ENCODE peak calls at places on chromosomes 7 and 10, in ten cellular contexts. J is HCT116, R is sigmoid colon, Y is body of pancreas, H is uterus, V is heart left ventricle, A is A549, Q is esophagus muscularis mucosa, Z is tibial nerve, I is lower leg skin. O is an unnamed sample.

GRCh38 chr10:108544500-108545120 is 1378.7 kb downstream of the XPNPEP1 start:
- DNase-seq in J (no peak), R (peak), Y (peak), H (no peak), V (peak), A (peak), Q (no peak), Z (peak), I (peak), O (peak)

GRCh38 chr7:17948503-17949238 is 8.4 kb upstream of the SNX13 start:
- DNase-seq in J (no peak), R (no peak), Y (no peak), H (no peak), V (no peak), A (no peak), Q (no peak), Z (no peak), I (no peak), O (peak)

GRCh38 chr10:129568562-129569344 is 101.7 kb downstream of the MGMT start:
- DNase-seq in J (no peak), R (no peak), Y (no peak), H (no peak), V (no peak), A (no peak), Q (no peak), Z (no peak), I (no peak), O (no peak)

GRCh38 chr7:137579913-137580640 is 236.5 kb upstream of the PTN start:
- DNase-seq in J (no peak), R (no peak), Y (no peak), H (no peak), V (no peak), A (no peak), Q (no peak), Z (no peak), I (no peak), O (no peak)

GRCh38 chr10:36534471-36535002 is 590.9 kb upstream of the ANKRD30A start:
- DNase-seq in J (no peak), R (no peak), Y (no peak), H (no peak), V (no peak), A (peak), Q (no peak), Z (no peak), I (no peak), O (peak)

GRCh38 chr7:30988346-30989005 is 24.7 kb downstream of the GHRHR start:
- DNase-seq in J (no peak), R (peak), Y (peak), H (no peak), V (peak), A (peak), Q (no peak), Z (no peak), I (no peak), O (peak)

GRCh38 chr10:4316166-4316810 is 509.7 kb upstream of the AKR1E2 start:
- DNase-seq in J (no peak), R (peak), Y (no peak), H (no peak), V (peak), A (no peak), Q (no peak), Z (peak), I (peak), O (no peak)

GRCh38 chr10:48606530-48607355 is 1.9 kb upstream of the ARHGAP22 start:
- DNase-seq in J (no peak), R (peak), Y (peak), H (no peak), V (peak), A (peak), Q (peak), Z (no peak), I (peak), O (peak)

GRCh38 chr10:133254421-133255120 is 16.9 kb downstream of the VENTX start:
- DNase-seq in J (no peak), R (no peak), Y (no peak), H (no peak), V (no peak), A (no peak), Q (no peak), Z (no peak), I (no peak), O (no peak)

GRCh38 chr7:114842551-114843065 is 79.3 kb upstream of the MDFIC start:
- DNase-seq in J (no peak), R (no peak), Y (no peak), H (no peak), V (no peak), A (no peak), Q (no peak), Z (no peak), I (no peak), O (no peak)

GRCh38 chr10:48541144-48541795 is 63.6 kb downstream of the ARHGAP22 start:
- DNase-seq in J (no peak), R (no peak), Y (no peak), H (no peak), V (no peak), A (no peak), Q (no peak), Z (no peak), I (no peak), O (no peak)

GRCh38 chr10:13615650-13616049 is 28.9 kb downstream of the PRPF18 start:
- DNase-seq in J (no peak), R (no peak), Y (no peak), H (no peak), V (no peak), A (no peak), Q (no peak), Z (no peak), I (no peak), O (no peak)

GRCh38 chr7:22781230-22781711 is 41.4 kb downstream of the TOMM7 start:
- DNase-seq in J (no peak), R (no peak), Y (no peak), H (peak), V (no peak), A (no peak), Q (no peak), Z (no peak), I (no peak), O (no peak)

GRCh38 chr10:69636626-69637550 is 6.8 kb downstream of the FAM241B start:
- DNase-seq in J (peak), R (no peak), Y (peak), H (no peak), V (no peak), A (peak), Q (no peak), Z (no peak), I (no peak), O (peak)

GRCh38 chr7:42292991-42293521 is 56.0 kb upstream of the GLI3 start:
- DNase-seq in J (no peak), R (no peak), Y (peak), H (no peak), V (no peak), A (no peak), Q (no peak), Z (no peak), I (peak), O (no peak)

GRCh38 chr7:81767883-81768282 is 2.0 kb downstream of the HGF start:
- DNase-seq in J (no peak), R (no peak), Y (no peak), H (no peak), V (peak), A (no peak), Q (no peak), Z (no peak), I (no peak), O (no peak)

GRCh38 chr7:158239290-158239981 is 348.2 kb downstream of the PTPRN2 start:
- DNase-seq in J (no peak), R (no peak), Y (no peak), H (no peak), V (peak), A (no peak), Q (peak), Z (no peak), I (no peak), O (no peak)

GRCh38 chr7:69365588-69366241 is 232.6 kb upstream of the AUTS2 start:
- DNase-seq in J (no peak), R (no peak), Y (no peak), H (no peak), V (no peak), A (peak), Q (no peak), Z (no peak), I (no peak), O (no peak)

GRCh38 chr7:39672176-39672575 is 48.8 kb downstream of the RALA start:
- DNase-seq in J (no peak), R (no peak), Y (no peak), H (no peak), V (no peak), A (no peak), Q (no peak), Z (no peak), I (no peak), O (no peak)

GRCh38 chr7:47285860-47286491 is 295.9 kb downstream of the TNS3 start:
- DNase-seq in J (no peak), R (peak), Y (no peak), H (no peak), V (no peak), A (no peak), Q (peak), Z (no peak), I (no peak), O (no peak)

GRCh38 chr10:91010952-91011351 is 90.1 kb upstream of the ANKRD1 start:
- DNase-seq in J (no peak), R (no peak), Y (no peak), H (no peak), V (no peak), A (no peak), Q (no peak), Z (no peak), I (no peak), O (no peak)

GRCh38 chr7:2838451-2838850 is 5.7 kb downstream of the GNA12 start:
- DNase-seq in J (no peak), R (no peak), Y (no peak), H (no peak), V (no peak), A (no peak), Q (no peak), Z (no peak), I (no peak), O (no peak)

GRCh38 chr10:12622016-12622415 is 272.7 kb downstream of the CAMK1D start:
- DNase-seq in J (no peak), R (no peak), Y (no peak), H (no peak), V (no peak), A (no peak), Q (no peak), Z (no peak), I (no peak), O (no peak)

GRCh38 chr7:137816696-137817320 is 30.0 kb downstream of the DGKI start:
- DNase-seq in J (no peak), R (no peak), Y (no peak), H (no peak), V (no peak), A (peak), Q (no peak), Z (no peak), I (no peak), O (peak)

GRCh38 chr10:131591936-131592335 is 280.4 kb upstream of the TCERG1L start:
- DNase-seq in J (no peak), R (no peak), Y (no peak), H (no peak), V (no peak), A (no peak), Q (no peak), Z (no peak), I (no peak), O (peak)

GRCh38 chr10:61588770-61589211 is 73.9 kb upstream of the CABCOCO1 start:
- DNase-seq in J (no peak), R (no peak), Y (no peak), H (no peak), V (no peak), A (peak), Q (no peak), Z (no peak), I (no peak), O (no peak)

GRCh38 chr7:31126976-31127375 is 74.9 kb downstream of the ADCYAP1R1 start:
- DNase-seq in J (no peak), R (no peak), Y (no peak), H (no peak), V (no peak), A (no peak), Q (no peak), Z (no peak), I (no peak), O (peak)

GRCh38 chr7:68706291-68706690 is 892.0 kb upstream of the AUTS2 start:
- DNase-seq in J (no peak), R (no peak), Y (no peak), H (no peak), V (no peak), A (peak), Q (no peak), Z (no peak), I (no peak), O (peak)

GRCh38 chr7:117134885-117135552 is 181.7 kb downstream of the ST7 start:
- DNase-seq in J (no peak), R (no peak), Y (no peak), H (no peak), V (no peak), A (no peak), Q (no peak), Z (no peak), I (no peak), O (peak)

GRCh38 chr7:157726764-157727163 is 390.0 kb downstream of the DNAJB6 start:
- DNase-seq in J (no peak), R (no peak), Y (no peak), H (no peak), V (no peak), A (no peak), Q (no peak), Z (no peak), I (no peak), O (no peak)

GRCh38 chr7:156753630-156754029 is 113.1 kb downstream of the RNF32 start:
- DNase-seq in J (no peak), R (no peak), Y (no peak), H (no peak), V (no peak), A (no peak), Q (no peak), Z (no peak), I (no peak), O (no peak)

GRCh38 chr7:50356212-50356944 is 51.9 kb downstream of the IKZF1 start:
- DNase-seq in J (no peak), R (peak), Y (peak), H (no peak), V (peak), A (no peak), Q (no peak), Z (no peak), I (peak), O (peak)

GRCh38 chr7:130890176-130891020 is 156.4 kb upstream of the KLF14 start:
- DNase-seq in J (no peak), R (no peak), Y (no peak), H (no peak), V (no peak), A (no peak), Q (no peak), Z (no peak), I (no peak), O (no peak)

GRCh38 chr10:22690614-22691431 is 23.6 kb downstream of the PIP4K2A start:
- DNase-seq in J (no peak), R (no peak), Y (no peak), H (no peak), V (no peak), A (no peak), Q (no peak), Z (no peak), I (no peak), O (peak)

GRCh38 chr10:60704480-60704879 is 73.8 kb upstream of the CDK1 start:
- DNase-seq in J (peak), R (no peak), Y (no peak), H (no peak), V (no peak), A (peak), Q (no peak), Z (no peak), I (no peak), O (no peak)

GRCh38 chr7:87517136-87517805 is 41.8 kb upstream of the ABCB4 start:
- DNase-seq in J (no peak), R (no peak), Y (no peak), H (no peak), V (no peak), A (no peak), Q (no peak), Z (no peak), I (no peak), O (peak)

DNA sequence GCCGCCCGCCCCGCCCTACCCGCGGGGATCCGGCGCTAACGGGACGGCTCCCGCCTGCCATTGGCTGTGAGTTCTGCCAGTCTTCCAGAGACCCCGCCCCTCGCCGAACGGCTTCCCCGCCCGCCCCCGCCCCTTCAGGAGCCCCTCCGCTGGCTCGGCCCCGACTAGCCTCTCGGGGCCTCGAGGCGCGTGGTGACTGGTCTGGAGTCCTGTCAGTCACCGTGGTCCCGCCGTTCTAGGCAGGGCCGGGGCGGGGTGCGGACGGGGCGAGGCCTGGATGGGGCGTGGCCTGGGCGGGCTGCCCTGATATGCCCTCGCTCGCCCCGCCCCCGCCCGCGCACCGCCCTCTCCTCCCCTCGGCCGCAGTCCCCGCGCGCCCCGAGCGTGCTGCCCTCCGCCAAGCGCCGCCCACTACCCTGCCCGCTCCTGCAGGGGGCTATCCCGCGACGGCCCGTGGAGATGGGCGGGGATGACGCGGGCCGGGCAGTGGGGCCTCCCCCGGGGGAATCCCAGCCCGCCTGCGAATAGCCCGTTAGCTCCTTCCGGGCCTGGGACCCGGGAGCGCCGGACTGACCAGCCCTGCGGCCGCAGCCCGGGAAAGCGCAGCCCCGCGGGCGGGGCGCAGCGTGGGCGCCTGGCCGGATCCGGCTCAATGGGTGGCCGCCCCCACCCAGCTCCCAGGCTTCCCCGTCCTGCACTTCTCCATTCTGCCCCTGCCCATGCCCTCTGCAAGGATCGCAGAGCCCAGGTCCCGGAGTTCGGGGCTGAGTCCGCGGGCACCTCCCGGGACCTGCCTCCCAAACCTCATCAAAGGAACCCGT is 444 bp upstream of the HIP1 start:
- DNase-seq in J (peak), R (peak), Y (peak), H (peak), V (peak), A (peak), Q (peak), Z (peak), I (peak), O (peak)
- TF ChIP-seq POLR2A in J (no peak), R (peak), Y (peak), H (peak), V (no peak), A (peak), Q (no peak), Z (peak), I (no peak), O (peak)

DNA sequence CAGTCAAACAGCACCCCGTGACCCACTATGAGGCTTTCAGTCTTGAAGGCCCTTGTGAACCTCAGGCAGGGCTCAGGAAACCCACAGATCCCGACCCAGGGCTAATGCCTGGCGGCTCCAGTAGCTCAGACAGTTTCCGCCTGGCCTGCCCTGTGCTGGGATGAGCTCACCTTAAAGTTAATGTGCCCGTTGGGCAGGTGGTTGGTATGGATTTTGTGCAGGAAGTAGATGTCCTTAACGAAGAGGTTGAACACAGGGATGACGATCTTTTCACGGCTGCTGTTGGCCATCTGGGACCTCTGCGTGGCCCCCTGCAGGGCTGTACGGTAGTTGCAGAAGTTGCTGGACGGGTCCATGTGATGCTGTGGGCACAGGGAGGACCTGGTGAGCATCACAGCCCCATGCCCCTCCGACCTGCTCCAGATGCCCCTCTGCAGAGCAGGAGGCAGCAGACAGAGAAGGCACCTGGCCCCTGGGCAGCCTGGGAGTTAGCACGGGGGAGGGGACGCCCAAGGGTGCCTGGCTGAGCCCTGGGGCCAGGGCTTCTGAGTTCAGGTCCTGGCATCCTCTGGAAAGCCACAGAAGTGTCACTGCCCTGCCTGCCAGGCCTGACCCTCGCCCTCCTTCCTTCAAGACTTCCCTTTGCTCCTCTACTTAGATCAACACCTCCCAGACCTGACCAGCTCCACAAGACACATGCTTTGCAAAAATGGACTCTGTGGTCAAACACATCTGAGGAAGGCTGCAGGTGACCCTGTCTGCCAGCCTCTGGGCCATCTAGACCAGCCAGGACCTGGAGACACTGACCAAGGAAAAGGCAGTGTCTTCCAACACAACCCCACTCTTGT is 59.8 kb downstream of the CSGALNACT2 start:
- DNase-seq in J (no peak), R (peak), Y (no peak), H (peak), V (no peak), A (peak), Q (no peak), Z (no peak), I (no peak), O (peak)
- TF ChIP-seq CTCF in J (no peak), R (no peak), Y (no peak), H (no peak), V (no peak), A (no peak), Q (no peak), Z (no peak), I (no peak), O (peak)

GRCh38 chr7:1019789-1020610 is 24.3 kb upstream of the GPR146 start:
- DNase-seq in J (no peak), R (no peak), Y (no peak), H (no peak), V (no peak), A (no peak), Q (no peak), Z (no peak), I (no peak), O (no peak)

GRCh38 chr7:1017586-1018333 is 26.6 kb upstream of the GPR146 start:
- DNase-seq in J (no peak), R (no peak), Y (no peak), H (no peak), V (no peak), A (no peak), Q (no peak), Z (no peak), I (no peak), O (no peak)

GRCh38 chr7:1016577-1017531 is 27.5 kb upstream of the GPR146 start:
- DNase-seq in J (no peak), R (no peak), Y (no peak), H (no peak), V (no peak), A (no peak), Q (no peak), Z (no peak), I (no peak), O (no peak)

GRCh38 chr7:1019255-1019785 is 25.0 kb upstream of the GPR146 start:
- DNase-seq in J (no peak), R (no peak), Y (no peak), H (no peak), V (no peak), A (no peak), Q (no peak), Z (no peak), I (no peak), O (no peak)

GRCh38 chr7:1018334-1018695 is 26.0 kb upstream of the GPR146 start:
- DNase-seq in J (no peak), R (no peak), Y (no peak), H (no peak), V (no peak), A (no peak), Q (no peak), Z (no peak), I (no peak), O (no peak)
- TF ChIP-seq POLR2A in J (no peak), R (no peak), Y (no peak), H (no peak), V (no peak), A (no peak), Q (no peak), Z (no peak), I (no peak), O (no peak)

GRCh38 chr10:117553171-117553814 is 10.7 kb downstream of the EMX2 start:
- DNase-seq in J (no peak), R (no peak), Y (no peak), H (peak), V (no peak), A (no peak), Q (no peak), Z (no peak), I (peak), O (no peak)
- TF ChIP-seq CTCF in J (no peak), R (no peak), Y (no peak), H (peak), V (no peak), A (no peak), Q (no peak), Z (no peak), I (no peak), O (no peak)

GRCh38 chr10:119162693-119163092 is 2.8 kb downstream of the SFXN4 start:
- DNase-seq in J (no peak), R (no peak), Y (no peak), H (no peak), V (no peak), A (no peak), Q (no peak), Z (no peak), I (no peak), O (no peak)

GRCh38 chr10:119167041-119167440 is 1.5 kb upstream of the SFXN4 start:
- DNase-seq in J (no peak), R (no peak), Y (no peak), H (no peak), V (no peak), A (no peak), Q (no peak), Z (no peak), I (no peak), O (no peak)

GRCh38 chr10:119166111-119166500 is 592 bp upstream of the SFXN4 start:
- DNase-seq in J (no peak), R (no peak), Y (no peak), H (no peak), V (no peak), A (no peak), Q (no peak), Z (no peak), I (no peak), O (no peak)

GRCh38 chr10:119166564-119166963 is 1.1 kb upstream of the SFXN4 start:
- DNase-seq in J (no peak), R (no peak), Y (no peak), H (no peak), V (no peak), A (no peak), Q (no peak), Z (no peak), I (no peak), O (peak)

GRCh38 chr10:119165171-119166110 is at the start of gene SFXN4:
- DNase-seq in J (peak), R (peak), Y (peak), H (peak), V (peak), A (peak), Q (peak), Z (peak), I (peak), O (peak)
- TF ChIP-seq POLR2A in J (peak), R (peak), Y (peak), H (peak), V (no peak), A (peak), Q (peak), Z (peak), I (no peak), O (peak)